ENCODE peak calls at places on chromosomes 5 and 9, in six cellular contexts. N is neural crest cell, I is endothelial cell, Y is cardiac muscle cell, L is Caco-2, Q is RWPE1. C is an unnamed sample.

GRCh38 chr5:54217826-54218503 is 92.4 kb downstream of the ARL15 start:
- DNase-seq in N (peak), I (peak), Y (peak), L (peak), Q (peak), C (no peak)

GRCh38 chr5:132466453-132467291 is 23.9 kb downstream of the IRF1 start:
- DNase-seq in N (no peak), I (peak), Y (peak), L (no peak), Q (peak), C (no peak)

GRCh38 chr9:83701769-83702168 is 6.0 kb downstream of the UBQLN1 start:
- DNase-seq in N (no peak), I (no peak), Y (peak), L (no peak), Q (peak), C (no peak)

GRCh38 chr5:1745806-1746370 is 53.7 kb downstream of the MRPL36 start:
- DNase-seq in N (no peak), I (no peak), Y (no peak), L (no peak), Q (no peak), C (no peak)

GRCh38 chr9:99030082-99030481 is 74.8 kb upstream of the TGFBR1 start:
- DNase-seq in N (no peak), I (no peak), Y (peak), L (no peak), Q (no peak), C (no peak)

GRCh38 chr5:113336975-113337374 is 97.8 kb downstream of the TSSK1B start:
- DNase-seq in N (no peak), I (peak), Y (peak), L (no peak), Q (peak), C (no peak)

GRCh38 chr5:2865856-2866546 is 114.5 kb upstream of the IRX2 start:
- DNase-seq in N (no peak), I (no peak), Y (no peak), L (no peak), Q (no peak), C (no peak)

GRCh38 chr5:1523480-1523792 is 324 bp downstream of the LPCAT1 start:
- DNase-seq in N (no peak), I (no peak), Y (peak), L (no peak), Q (no peak), C (no peak)

GRCh38 chr5:93990504-93991085 is 249.2 kb upstream of the POU5F2 start:
- DNase-seq in N (no peak), I (no peak), Y (peak), L (no peak), Q (no peak), C (no peak)

GRCh38 chr9:124206391-124206790 is 51.4 kb upstream of the NEK6 start:
- DNase-seq in N (no peak), I (no peak), Y (no peak), L (no peak), Q (no peak), C (no peak)

GRCh38 chr5:112002368-112002767 is 245.4 kb upstream of the NREP start:
- DNase-seq in N (no peak), I (no peak), Y (no peak), L (no peak), Q (no peak), C (no peak)

GRCh38 chr5:147055304-147055826 is 176.8 kb upstream of the PPP2R2B start:
- DNase-seq in N (no peak), I (no peak), Y (no peak), L (no peak), Q (no peak), C (no peak)

GRCh38 chr5:2017540-2018389 is 135.0 kb upstream of the IRX4 start:
- DNase-seq in N (peak), I (peak), Y (peak), L (no peak), Q (no peak), C (no peak)

GRCh38 chr5:73519531-73520283 is 21.5 kb downstream of the BTF3 start:
- DNase-seq in N (peak), I (peak), Y (peak), L (peak), Q (peak), C (peak)

GRCh38 chr9:21060919-21061561 is 16.7 kb downstream of the IFNB1 start:
- DNase-seq in N (no peak), I (no peak), Y (peak), L (no peak), Q (no peak), C (no peak)

GRCh38 chr5:87392170-87392569 is 20.6 kb downstream of the CCNH start:
- DNase-seq in N (no peak), I (no peak), Y (no peak), L (no peak), Q (no peak), C (no peak)

GRCh38 chr5:83044941-83045340 is 32.3 kb downstream of the TMEM167A start:
- DNase-seq in N (no peak), I (no peak), Y (peak), L (no peak), Q (no peak), C (no peak)

GRCh38 chr9:123282343-123283047 is 14.1 kb upstream of the STRBP start:
- DNase-seq in N (no peak), I (no peak), Y (peak), L (no peak), Q (peak), C (no peak)

GRCh38 chr5:85472749-85473148 is 1088.1 kb upstream of the EDIL3 start:
- DNase-seq in N (no peak), I (no peak), Y (no peak), L (no peak), Q (no peak), C (no peak)
- TF ChIP-seq CTCF in N (no peak), I (no peak), Y (no peak), L (no peak), Q (no peak), C (no peak)

GRCh38 chr9:91740713-91741112 is 209.3 kb downstream of the ROR2 start:
- DNase-seq in N (no peak), I (no peak), Y (peak), L (no peak), Q (no peak), C (no peak)
- TF ChIP-seq CTCF in N (peak), I (no peak), Y (peak), L (no peak), Q (no peak), C (no peak)

DNA sequence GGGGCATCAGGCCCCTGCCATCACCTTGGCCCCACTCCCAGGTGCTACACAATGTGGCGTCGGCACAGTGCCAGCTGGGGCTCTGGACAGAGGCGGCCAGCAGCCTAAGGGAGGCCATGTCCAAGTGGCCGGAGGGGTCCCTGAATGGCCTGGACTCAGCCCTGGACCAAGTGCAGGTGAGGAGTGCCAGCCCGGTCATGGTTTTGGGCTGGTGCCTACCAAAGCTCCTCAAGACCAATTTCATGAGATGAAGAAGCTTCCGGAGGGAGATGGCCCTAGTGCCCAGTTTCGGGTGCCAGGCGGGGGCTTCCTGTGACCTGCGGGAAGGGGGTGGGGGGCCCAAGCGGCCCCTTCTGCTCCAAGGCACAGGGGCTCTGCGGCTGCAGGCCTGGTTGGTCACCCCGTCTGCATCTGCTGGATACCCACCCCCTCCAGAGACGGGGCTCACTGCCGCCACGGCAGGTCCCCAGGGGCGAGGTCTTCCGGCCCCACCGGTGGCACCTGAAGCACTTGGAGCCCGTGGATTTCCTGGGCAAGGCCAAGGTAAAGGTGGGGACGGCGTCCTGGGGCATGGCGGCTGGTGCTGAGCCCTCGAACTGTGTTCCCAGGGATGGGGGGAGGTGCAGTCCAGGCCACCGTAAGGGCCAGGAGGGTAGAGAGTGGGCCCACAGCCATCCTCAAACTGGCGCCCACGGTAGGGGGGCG is 5.8 kb downstream of the NOXA1 start:
- DNase-seq in N (no peak), I (no peak), Y (no peak), L (no peak), Q (no peak), C (no peak)
- TF ChIP-seq CTCF in N (no peak), I (no peak), Y (no peak), L (no peak), Q (no peak), C (no peak)

GRCh38 chr9:34048730-34049629 is at the start of gene UBAP2:
- DNase-seq in N (peak), I (peak), Y (peak), L (peak), Q (peak), C (peak)
- TF ChIP-seq CTCF in N (no peak), I (no peak), Y (no peak), L (no peak), Q (no peak), C (no peak)

GRCh38 chr5:66741394-66741793 is 145.2 kb downstream of the MAST4 start:
- DNase-seq in N (no peak), I (no peak), Y (no peak), L (peak), Q (no peak), C (no peak)

GRCh38 chr5:66743344-66743743 is 147.2 kb downstream of the MAST4 start:
- DNase-seq in N (no peak), I (no peak), Y (no peak), L (no peak), Q (no peak), C (no peak)

GRCh38 chr5:66742896-66743247 is 146.7 kb downstream of the MAST4 start:
- DNase-seq in N (no peak), I (peak), Y (no peak), L (no peak), Q (no peak), C (no peak)

GRCh38 chr5:66744040-66744439 is 147.8 kb downstream of the MAST4 start:
- DNase-seq in N (no peak), I (no peak), Y (peak), L (no peak), Q (peak), C (no peak)

GRCh38 chr5:66742083-66742895 is 146.1 kb downstream of the MAST4 start:
- DNase-seq in N (no peak), I (no peak), Y (no peak), L (no peak), Q (no peak), C (no peak)
- TF ChIP-seq CTCF in N (peak), I (no peak), Y (no peak), L (no peak), Q (no peak), C (peak)

DNA sequence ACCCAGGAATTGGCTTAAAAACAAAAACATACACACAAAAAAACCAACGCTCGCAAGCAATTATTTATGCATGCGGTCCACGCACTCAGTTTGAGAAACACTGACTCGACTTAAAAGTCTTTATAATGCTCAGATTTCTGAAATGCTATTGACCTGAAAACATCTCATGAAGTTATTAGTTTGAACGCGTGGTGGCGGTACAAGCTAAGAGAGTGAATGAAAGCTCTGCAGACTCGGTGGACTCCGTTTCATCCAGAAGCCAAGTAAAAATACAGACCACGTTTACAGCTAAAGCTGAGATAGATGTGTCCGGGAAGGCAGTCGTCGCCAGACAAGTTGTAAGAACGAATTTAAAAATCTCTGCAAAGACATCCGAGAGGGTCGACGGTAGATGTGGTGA is at the start of gene PCDHB6:
- DNase-seq in N (no peak), I (no peak), Y (peak), L (no peak), Q (peak), C (no peak)
- TF ChIP-seq CTCF in N (no peak), I (no peak), Y (peak), L (no peak), Q (peak), C (no peak)

GRCh38 chr5:39650234-39650816 is 225.5 kb upstream of the DAB2 start:
- DNase-seq in N (no peak), I (no peak), Y (no peak), L (no peak), Q (no peak), C (no peak)

GRCh38 chr5:39652036-39652435 is 227.3 kb upstream of the DAB2 start:
- DNase-seq in N (no peak), I (no peak), Y (no peak), L (no peak), Q (no peak), C (no peak)

DNA sequence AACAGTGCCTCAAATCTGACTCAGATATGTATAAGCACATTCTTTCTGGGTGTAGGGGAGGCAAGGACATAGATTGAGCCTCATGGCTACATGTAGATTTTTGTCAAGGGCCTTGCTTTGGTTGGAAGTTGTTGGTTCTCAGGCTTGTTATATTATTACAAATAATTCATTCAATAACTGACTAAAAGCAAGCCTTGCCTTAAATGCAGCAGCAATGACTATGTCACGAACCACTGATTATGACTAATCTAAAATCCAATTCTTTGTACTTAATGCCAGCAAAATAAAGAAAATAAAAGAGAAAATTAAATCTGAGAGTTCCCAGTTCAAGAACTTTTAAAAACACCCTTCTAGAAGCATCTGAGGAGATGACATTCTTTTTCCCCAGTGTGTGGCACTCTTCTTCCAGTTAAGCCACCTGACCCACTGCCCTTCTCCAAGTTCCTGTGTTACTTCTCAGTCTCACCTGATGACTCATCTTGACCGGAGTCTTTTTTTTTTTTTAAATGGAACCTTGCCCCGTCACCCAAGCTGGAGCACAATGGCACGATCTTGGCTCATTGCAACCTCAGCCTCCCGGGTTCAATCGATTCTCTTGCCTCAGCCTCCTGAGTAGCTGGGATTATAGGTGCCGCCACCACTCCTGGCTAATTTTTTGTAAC is 223.9 kb upstream of the DAB2 start:
- DNase-seq in N (no peak), I (no peak), Y (no peak), L (peak), Q (peak), C (no peak)
- TF ChIP-seq CTCF in N (no peak), I (no peak), Y (no peak), L (no peak), Q (no peak), C (no peak)

C was measured in progenitor cell of endocrine pancreas.